ENCODE peak calls at places on chromosomes 13 and 19, in four cellular contexts. E is ascending aorta, F is fibroblast of pulmonary artery, Y is HCT116. D is an unnamed sample.

GRCh38 chr13:44311011-44311481 is 62.6 kb upstream of the SERP2 start:
- DNase-seq in E (no peak), F (peak), Y (no peak), D (no peak)

GRCh38 chr19:38993271-38993670 is 17.7 kb upstream of the FBXO17 start:
- DNase-seq in E (no peak), F (peak), Y (no peak), D (no peak)

GRCh38 chr13:108269601-108270328 is at the start of gene TNFSF13B:
- DNase-seq in E (no peak), F (peak), Y (no peak), D (peak)

GRCh38 chr19:30109565-30109964 is 167.5 kb downstream of the URI1 start:
- DNase-seq in E (no peak), F (no peak), Y (no peak), D (peak)

GRCh38 chr19:29378126-29378525 is 147.7 kb upstream of the VSTM2B start:
- DNase-seq in E (no peak), F (no peak), Y (no peak), D (no peak)

GRCh38 chr19:15934332-15935078 is at the start of gene CYP4F11:
- DNase-seq in E (no peak), F (no peak), Y (peak), D (no peak)

GRCh38 chr13:30529085-30529815 is 63.5 kb upstream of the HMGB1 start:
- DNase-seq in E (no peak), F (peak), Y (no peak), D (peak)

GRCh38 chr13:84037937-84038464 is 155.7 kb upstream of the SLITRK1 start:
- DNase-seq in E (no peak), F (no peak), Y (no peak), D (no peak)

GRCh38 chr13:22031702-22032286 is 360.9 kb downstream of the FGF9 start:
- DNase-seq in E (no peak), F (no peak), Y (no peak), D (no peak)

GRCh38 chr13:24280722-24281121 is 28.7 kb upstream of the C1QTNF9 start:
- DNase-seq in E (no peak), F (no peak), Y (no peak), D (peak)

GRCh38 chr19:36054733-36055686 is at the start of gene WDR62:
- DNase-seq in E (peak), F (no peak), Y (peak), D (peak)

GRCh38 chr19:52689804-52690394 is 44.9 kb downstream of the ZNF611 start:
- DNase-seq in E (no peak), F (no peak), Y (no peak), D (no peak)

GRCh38 chr13:60572003-60572792 is 175.2 kb downstream of the TDRD3 start:
- DNase-seq in E (no peak), F (peak), Y (no peak), D (no peak)

GRCh38 chr19:33248954-33249613 is 23.4 kb upstream of the SLC7A10 start:
- DNase-seq in E (no peak), F (no peak), Y (no peak), D (no peak)

GRCh38 chr19:16315825-16316505 is 8.7 kb upstream of the KLF2 start:
- DNase-seq in E (no peak), F (peak), Y (no peak), D (no peak)

GRCh38 chr19:28605501-28606268 is 607.3 kb downstream of the UQCRFS1 start:
- DNase-seq in E (no peak), F (no peak), Y (no peak), D (no peak)

DNA sequence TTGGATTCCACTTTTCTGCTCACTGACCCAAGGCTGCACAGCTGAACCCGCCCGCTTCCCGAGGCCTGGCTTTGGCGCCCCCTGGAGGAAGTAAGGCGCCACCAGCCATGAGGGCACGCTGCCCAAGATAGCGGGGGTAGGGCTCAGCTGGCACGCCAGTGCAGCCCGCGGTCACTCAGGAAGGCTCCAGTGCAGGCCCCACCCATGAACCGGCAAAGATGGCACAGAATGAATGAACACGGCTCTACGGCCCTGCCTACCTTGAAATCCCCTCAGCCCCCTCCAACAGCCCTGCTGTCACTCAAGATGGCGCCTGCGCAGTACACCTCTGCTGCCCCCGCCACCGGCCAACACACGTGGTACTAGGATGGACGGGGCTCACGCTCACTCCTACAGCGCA is 3.0 kb downstream of the PEG3 start:
- DNase-seq in E (peak), F (peak), Y (no peak), D (no peak)
- H3K4me3 ChIP-seq in E (peak), F (no peak), Y (no peak), D (no peak)

DNA sequence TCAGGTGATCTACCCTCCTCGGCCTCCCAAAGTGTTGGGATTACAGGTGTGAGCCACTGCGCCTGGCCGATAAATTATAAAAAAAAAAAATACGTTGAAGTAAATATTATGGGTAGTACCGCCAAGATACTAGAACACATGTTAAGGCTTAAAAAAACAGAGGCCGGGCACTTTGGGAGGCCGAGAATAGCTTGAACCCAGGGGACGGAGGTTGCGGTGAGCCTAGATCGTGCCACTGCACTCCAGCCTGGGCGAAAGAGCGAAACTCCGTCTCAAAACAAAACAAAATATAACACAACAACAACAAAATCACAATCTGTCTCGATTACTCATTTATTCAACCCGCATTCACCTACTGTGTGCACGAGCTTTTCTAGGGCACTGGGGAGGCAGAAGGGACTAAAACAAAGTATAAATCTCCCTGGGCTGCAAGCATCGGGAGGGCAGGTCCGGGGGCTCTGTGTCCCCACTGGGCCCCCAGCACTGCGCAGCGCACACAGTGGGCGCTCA is 1.3 kb upstream of the BICRA start:
- DNase-seq in E (no peak), F (no peak), Y (no peak), D (no peak)
- H3K4me3 ChIP-seq in E (peak), F (peak), Y (peak), D (peak)

GRCh38 chr19:2274937-2275535 is 6.9 kb downstream of the PEAK3 start:
- DNase-seq in E (no peak), F (peak), Y (no peak), D (peak)
- H3K4me3 ChIP-seq in E (no peak), F (no peak), Y (no peak), D (no peak)

DNA sequence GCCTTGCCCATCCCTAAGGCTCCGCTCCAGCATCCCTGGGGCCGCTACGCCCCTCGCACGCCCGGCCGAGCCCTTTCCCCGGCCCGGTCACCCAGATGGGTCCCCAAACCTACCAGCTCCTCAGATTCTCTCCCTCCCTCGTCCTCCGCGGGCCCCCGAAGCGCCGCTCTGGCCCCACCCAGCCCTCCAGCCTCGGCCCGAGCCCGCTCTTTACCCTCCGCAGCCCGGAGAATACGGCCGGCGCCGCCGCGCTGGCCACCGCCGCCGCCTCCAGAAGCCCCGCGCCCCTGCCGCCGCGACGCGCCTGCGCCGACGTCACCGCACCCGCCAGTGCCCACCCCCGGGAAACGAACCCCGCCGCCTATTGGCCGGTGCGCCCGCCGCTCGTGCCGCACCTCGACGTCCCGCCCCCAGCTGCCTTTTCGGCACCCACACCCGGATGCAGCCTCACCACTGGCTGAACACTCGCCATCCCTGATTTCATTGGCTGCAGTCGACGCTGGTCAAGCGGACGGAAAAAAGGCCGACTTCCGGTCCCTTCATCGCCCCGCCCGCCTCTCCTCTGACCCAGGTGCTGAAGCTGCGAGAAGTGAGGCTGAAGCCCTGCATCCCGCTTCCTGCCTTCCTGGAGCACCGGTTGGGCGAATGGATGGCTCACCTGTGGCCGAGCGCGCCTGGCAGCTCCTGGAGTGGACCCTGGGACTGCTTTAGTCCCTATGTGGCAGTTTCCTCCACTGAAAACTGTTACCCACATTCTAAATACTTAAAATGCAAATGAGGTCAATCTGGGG is at the start of gene DAPK3:
- DNase-seq in E (peak), F (peak), Y (peak), D (peak)
- H3K4me3 ChIP-seq in E (peak), F (peak), Y (peak), D (peak)

GRCh38 chr13:94968757-94969086 is 256.4 kb upstream of the SOX21 start:
- DNase-seq in E (no peak), F (no peak), Y (no peak), D (no peak)
- H3K4me3 ChIP-seq in E (peak), F (peak), Y (no peak), D (no peak)

GRCh38 chr13:49062297-49062896 is 86.7 kb downstream of the FNDC3A start:
- DNase-seq in E (no peak), F (no peak), Y (no peak), D (no peak)

GRCh38 chr13:49060698-49061387 is 85.1 kb downstream of the FNDC3A start:
- DNase-seq in E (no peak), F (peak), Y (no peak), D (no peak)

GRCh38 chr13:49063526-49063925 is 87.8 kb downstream of the FNDC3A start:
- DNase-seq in E (no peak), F (peak), Y (no peak), D (no peak)

GRCh38 chr13:49066856-49067255 is 91.1 kb downstream of the FNDC3A start:
- DNase-seq in E (no peak), F (no peak), Y (no peak), D (no peak)

DNA sequence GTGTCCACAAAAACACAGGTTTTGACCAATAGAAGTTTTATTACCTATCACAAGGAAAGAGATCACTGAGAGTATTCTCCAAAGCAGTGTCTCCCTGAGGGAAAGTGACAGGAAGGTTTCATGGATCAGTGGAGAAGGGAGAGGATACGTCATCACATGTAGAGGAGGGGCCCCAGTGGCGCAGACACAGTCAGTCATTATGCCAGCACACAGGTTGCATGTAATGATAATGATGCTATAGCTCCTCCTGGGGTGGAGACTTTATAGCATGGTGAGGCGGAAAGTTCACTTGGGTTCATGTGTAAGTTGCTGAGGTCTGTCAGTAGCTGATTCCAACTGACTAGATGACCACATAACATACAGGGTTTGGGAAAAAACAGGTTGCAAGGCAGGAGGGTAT is 88.7 kb downstream of the FNDC3A start:
- DNase-seq in E (no peak), F (no peak), Y (no peak), D (no peak)
- H3K4me3 ChIP-seq in E (no peak), F (no peak), Y (no peak), D (no peak)

DNA sequence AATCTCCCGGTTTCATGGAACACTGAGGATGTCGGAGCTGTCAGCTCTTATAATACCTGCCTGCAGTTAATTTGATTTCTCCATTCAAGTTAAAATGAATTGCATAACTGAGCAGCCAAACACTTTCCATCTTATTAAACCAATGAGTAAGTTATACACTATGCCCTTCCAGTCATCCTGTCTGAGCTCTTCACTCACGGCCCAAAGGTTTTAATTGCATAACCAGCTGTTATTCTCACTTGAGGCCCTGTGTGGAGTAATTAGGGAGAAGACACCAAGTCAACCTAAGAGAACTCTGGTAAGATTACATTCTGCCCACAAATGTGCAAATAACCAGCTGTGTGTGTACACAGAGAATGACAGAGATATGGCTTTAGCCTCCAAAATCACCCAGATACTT is 303.5 kb downstream of the TBC1D4 start:
- DNase-seq in E (no peak), F (no peak), Y (no peak), D (no peak)
- H3K4me3 ChIP-seq in E (no peak), F (no peak), Y (no peak), D (no peak)

DNA sequence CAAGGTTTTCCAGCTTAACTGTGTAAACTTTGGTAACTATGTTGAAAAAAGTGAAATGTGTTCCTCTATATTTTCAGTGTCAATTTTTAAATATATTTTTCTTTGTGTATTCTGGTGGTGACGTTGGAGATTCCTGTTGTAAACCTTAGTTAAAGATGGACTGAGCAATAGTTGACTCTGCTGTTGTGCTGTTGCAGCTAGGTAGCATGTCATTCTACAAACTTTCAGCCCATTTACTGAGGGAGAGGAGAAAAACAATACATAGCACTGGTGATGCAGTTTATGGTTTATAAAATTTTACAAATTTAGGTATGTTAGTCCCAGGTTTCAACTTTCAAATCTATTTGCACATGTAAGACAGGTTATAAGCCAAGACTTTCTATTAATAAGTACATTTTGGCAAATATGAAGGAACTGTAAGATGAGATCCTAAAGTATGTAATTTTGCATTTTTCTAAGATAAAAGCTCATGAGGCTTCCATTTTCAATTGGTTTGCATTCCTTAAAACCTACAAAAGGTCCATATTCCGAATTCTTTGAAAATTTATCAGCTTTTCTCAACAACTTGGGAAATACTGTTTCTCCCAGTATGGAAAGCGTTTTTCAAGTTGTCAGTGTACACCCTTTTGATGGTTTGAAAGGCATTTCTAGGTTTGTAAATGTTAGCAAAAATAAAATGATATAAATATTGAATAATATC is 1.5 kb downstream of the NDFIP2 start:
- DNase-seq in E (no peak), F (no peak), Y (no peak), D (no peak)
- H3K4me3 ChIP-seq in E (peak), F (peak), Y (peak), D (peak)

DNA sequence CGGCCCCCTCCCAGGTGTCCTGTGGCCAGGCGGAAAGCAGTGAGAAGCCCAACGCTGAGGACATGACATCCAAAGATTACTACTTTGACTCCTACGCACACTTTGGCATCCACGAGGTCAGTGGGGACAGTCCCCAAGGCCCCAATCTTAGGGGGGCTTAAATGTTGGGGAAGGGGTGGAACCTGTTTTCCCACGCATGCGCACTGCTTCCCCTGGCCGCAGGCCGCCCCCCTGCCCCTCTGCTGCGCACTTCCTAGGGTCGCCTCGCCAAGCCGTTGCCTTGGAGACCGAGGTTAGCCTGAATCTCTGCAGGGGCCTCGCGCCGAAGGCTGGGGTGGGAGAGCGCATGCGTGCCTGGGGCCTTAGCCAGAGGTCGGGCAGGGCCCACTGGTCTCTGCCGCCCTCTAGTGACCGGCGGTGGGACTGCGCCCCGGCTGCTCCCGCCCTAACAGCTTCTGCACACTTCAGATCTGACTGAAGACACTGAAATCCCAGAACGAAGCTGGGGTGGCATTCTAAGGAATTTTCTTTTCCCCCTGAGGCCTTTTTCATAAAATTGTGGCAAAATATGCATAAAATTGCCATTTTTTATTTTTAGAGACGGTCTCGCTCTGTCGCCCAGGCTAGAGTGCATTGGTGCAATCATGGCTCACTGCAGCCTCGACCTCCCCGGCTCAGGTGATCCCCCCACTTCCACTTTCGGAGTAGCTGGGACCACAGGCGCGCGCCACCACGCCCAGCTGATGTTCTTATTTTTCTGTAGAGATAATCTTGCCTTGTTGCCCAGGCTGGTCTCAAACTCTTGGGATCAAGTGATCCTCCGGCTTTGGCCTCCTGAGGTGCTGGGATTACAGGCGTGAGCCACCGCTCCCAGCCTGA is 3.6 kb downstream of the PRMT1 start:
- DNase-seq in E (peak), F (peak), Y (peak), D (peak)
- H3K4me3 ChIP-seq in E (peak), F (no peak), Y (no peak), D (peak)

D was measured in GM12865.